ENCODE peak calls at places on chromosome 4, in four cellular contexts. R is WTC11, Y is SK-N-SH, N is HepG2. O is an unnamed sample.

GRCh38 chr4:169615467-169616106 is 3.2 kb upstream of the NEK1 start:
- DNase-seq in R (no peak), Y (no peak), N (no peak), O (no peak)

GRCh38 chr4:151668687-151669402 is 92.0 kb downstream of the GATB start:
- DNase-seq in R (no peak), Y (no peak), N (no peak), O (no peak)

GRCh38 chr4:77001907-77002306 is 52.4 kb downstream of the SEPTIN11 start:
- DNase-seq in R (no peak), Y (no peak), N (no peak), O (no peak)

GRCh38 chr4:48944659-48945290 is 38.2 kb upstream of the OCIAD2 start:
- DNase-seq in R (peak), Y (peak), N (peak), O (peak)

GRCh38 chr4:821631-822030 is 4.3 kb downstream of the CPLX1 start:
- DNase-seq in R (no peak), Y (no peak), N (no peak), O (no peak)

GRCh38 chr4:136319789-136320470 is 1212.4 kb downstream of the PCDH18 start:
- DNase-seq in R (no peak), Y (no peak), N (peak), O (no peak)

GRCh38 chr4:78059524-78059889 is 2.4 kb downstream of the FRAS1 start:
- DNase-seq in R (peak), Y (peak), N (peak), O (peak)

GRCh38 chr4:153616005-153616555 is 68.0 kb upstream of the TLR2 start:
- DNase-seq in R (no peak), Y (no peak), N (no peak), O (no peak)

GRCh38 chr4:99507762-99508161 is 3.1 kb upstream of the C4orf17 start:
- DNase-seq in R (no peak), Y (no peak), N (no peak), O (no peak)

GRCh38 chr4:21046121-21046520 is 345.9 kb downstream of the PACRGL start:
- DNase-seq in R (no peak), Y (no peak), N (no peak), O (no peak)

DNA sequence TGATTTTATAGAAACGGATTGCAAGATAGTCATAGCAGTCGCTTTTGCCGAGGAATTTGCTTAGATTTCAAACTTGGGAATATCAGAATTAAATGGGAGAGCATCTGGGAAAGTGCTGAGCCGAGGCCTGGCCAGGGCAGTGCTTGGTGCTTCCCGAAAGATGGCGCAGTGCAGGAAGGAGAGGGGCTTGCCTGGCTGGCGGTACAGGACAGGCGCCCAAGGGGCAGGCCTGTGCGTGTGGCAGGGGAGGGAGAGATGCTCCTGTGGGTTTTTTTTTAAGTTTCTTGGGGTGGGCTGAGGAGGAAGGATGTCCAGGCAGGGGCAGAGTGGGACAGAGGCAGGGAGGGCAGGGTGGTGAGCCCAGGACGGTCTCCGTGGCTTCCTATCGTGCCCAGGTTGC is 241.1 kb downstream of the AFAP1 start:
- DNase-seq in R (no peak), Y (peak), N (no peak), O (no peak)
- TF ChIP-seq FOXJ3 in R (no peak), Y (no peak), N (no peak), O (no peak)

GRCh38 chr4:23614284-23614892 is 275.5 kb downstream of the PPARGC1A start:
- DNase-seq in R (no peak), Y (peak), N (peak), O (peak)
- TF ChIP-seq FOXJ3 in R (no peak), Y (no peak), N (no peak), O (no peak)

DNA sequence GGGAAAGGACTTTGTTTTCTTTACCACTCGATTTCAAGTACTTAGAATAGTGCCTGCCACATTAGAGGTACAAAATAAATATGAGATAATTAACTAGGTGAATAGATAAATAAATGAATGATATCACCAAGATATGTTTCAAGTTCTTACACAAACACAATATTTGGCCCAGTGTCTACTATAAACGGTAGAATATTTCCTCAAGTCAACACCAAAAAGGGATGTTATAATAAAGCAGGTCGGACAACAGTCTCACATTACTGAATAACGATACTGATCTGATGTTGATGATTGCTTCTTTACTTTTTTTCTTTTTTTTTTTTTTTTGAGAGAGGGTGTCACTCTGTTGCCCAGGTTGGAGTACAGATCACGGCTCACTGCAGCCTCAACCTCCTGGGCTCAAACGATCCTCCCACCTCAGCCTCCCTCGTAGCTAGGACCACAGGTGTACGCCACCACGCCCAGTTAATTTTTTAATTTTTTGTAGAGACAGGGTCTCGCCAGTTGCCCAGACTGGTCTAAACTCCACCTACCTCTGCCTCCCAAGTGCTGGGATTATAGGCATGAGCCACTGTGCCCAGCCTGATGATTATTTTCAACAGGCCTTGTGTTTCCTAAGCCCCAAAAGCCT is 2.4 kb downstream of the MANBA start:
- DNase-seq in R (no peak), Y (no peak), N (no peak), O (no peak)
- TF ChIP-seq FOXJ3 in R (no peak), Y (no peak), N (no peak), O (no peak)

GRCh38 chr4:27006247-27006603 is 145.6 kb downstream of the STIM2 start:
- DNase-seq in R (no peak), Y (no peak), N (no peak), O (no peak)
- TF ChIP-seq FOXJ3 in R (no peak), Y (no peak), N (no peak), O (no peak)

GRCh38 chr4:38368612-38369011 is 295.4 kb upstream of the KLF3 start:
- DNase-seq in R (no peak), Y (no peak), N (no peak), O (no peak)
- TF ChIP-seq FOXJ3 in R (no peak), Y (no peak), N (no peak), O (no peak)

DNA sequence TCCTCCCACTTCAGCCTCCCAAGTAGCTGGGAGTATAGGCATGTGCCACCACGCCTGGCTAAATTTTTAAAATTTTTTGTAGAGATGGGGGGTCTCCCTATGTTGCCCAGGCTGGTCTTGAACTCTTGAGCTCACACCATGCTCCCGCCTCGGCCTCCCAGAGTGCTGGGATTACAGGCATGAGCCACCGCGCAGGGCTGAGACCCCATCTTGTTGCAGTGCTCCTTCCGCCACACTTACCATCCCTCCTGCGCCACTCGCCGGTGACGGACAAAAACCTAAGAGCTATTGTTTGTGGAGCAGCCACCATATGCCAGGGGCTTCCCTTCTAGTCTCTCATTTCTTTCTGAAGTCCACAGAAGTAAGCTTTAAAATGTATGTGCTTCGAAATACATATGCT is 34.5 kb downstream of the NSG1 start:
- DNase-seq in R (no peak), Y (no peak), N (no peak), O (no peak)
- TF ChIP-seq FOXJ3 in R (no peak), Y (no peak), N (no peak), O (no peak)

GRCh38 chr4:141706445-141706844 is 70.1 kb downstream of the IL15 start:
- DNase-seq in R (no peak), Y (no peak), N (no peak), O (no peak)

GRCh38 chr4:141705048-141705746 is 68.8 kb downstream of the IL15 start:
- DNase-seq in R (no peak), Y (no peak), N (no peak), O (no peak)

GRCh38 chr4:141703497-141703896 is 67.1 kb downstream of the IL15 start:
- DNase-seq in R (no peak), Y (no peak), N (no peak), O (no peak)

GRCh38 chr4:141705747-141706377 is 69.5 kb downstream of the IL15 start:
- DNase-seq in R (no peak), Y (no peak), N (no peak), O (no peak)

GRCh38 chr4:141702472-141703182 is 66.2 kb downstream of the IL15 start:
- DNase-seq in R (peak), Y (no peak), N (no peak), O (no peak)
- TF ChIP-seq FOXJ3 in R (no peak), Y (no peak), N (no peak), O (no peak)

GRCh38 chr4:140154572-140154891 is 548 bp upstream of the MAML3 start:
- DNase-seq in R (no peak), Y (no peak), N (no peak), O (no peak)

GRCh38 chr4:140157341-140157740 is 3.4 kb upstream of the MAML3 start:
- DNase-seq in R (no peak), Y (no peak), N (no peak), O (no peak)

GRCh38 chr4:140156529-140157171 is 2.7 kb upstream of the MAML3 start:
- DNase-seq in R (no peak), Y (no peak), N (no peak), O (no peak)

GRCh38 chr4:140162596-140162995 is 8.6 kb upstream of the MAML3 start:
- DNase-seq in R (no peak), Y (no peak), N (no peak), O (no peak)

GRCh38 chr4:140158234-140159030 is 4.4 kb upstream of the MAML3 start:
- DNase-seq in R (no peak), Y (peak), N (no peak), O (no peak)
- TF ChIP-seq FOXJ3 in R (no peak), Y (no peak), N (no peak), O (no peak)